ENCODE peak calls at places on chromosomes 12 and 14, in ten cellular contexts. V, Q, R, T, B, A, F, I, X and P are unnamed samples.

GRCh38 chr12:46574853-46575252 is 202.3 kb upstream of the SLC38A2 start:
- DNase-seq in B (no peak), R (no peak), X (no peak), I (no peak), F (no peak), V (peak), A (no peak), T (no peak), Q (no peak), P (no peak)

GRCh38 chr12:114263031-114263825 is 142.7 kb downstream of the TBX5 start:
- DNase-seq in F (no peak), I (no peak), T (no peak), Q (peak), B (no peak), A (no peak), R (no peak), X (no peak), V (peak), P (no peak)

GRCh38 chr14:67522270-67522669 is 10.8 kb upstream of the PLEKHH1 start:
- DNase-seq in Q (no peak), R (no peak), F (no peak), B (no peak), I (no peak), X (no peak), A (no peak), V (no peak), T (no peak), P (no peak)

GRCh38 chr12:109822951-109823411 is 10.2 kb downstream of the TRPV4 start:
- DNase-seq in I (no peak), F (no peak), V (no peak), B (no peak), A (no peak), T (peak), R (no peak), Q (no peak), X (no peak), P (no peak)

GRCh38 chr12:57540998-57541397 is 6.0 kb downstream of the DCTN2 start:
- DNase-seq in A (no peak), B (no peak), V (peak), F (no peak), R (no peak), X (no peak), I (no peak), T (no peak), Q (no peak), P (no peak)

GRCh38 chr14:36313206-36313605 is 7.2 kb downstream of the MBIP start:
- DNase-seq in F (no peak), Q (no peak), A (no peak), B (no peak), V (no peak), T (no peak), I (no peak), X (no peak), R (no peak), P (no peak)

GRCh38 chr12:52175411-52176350 is 16.1 kb downstream of the KRT80 start:
- DNase-seq in F (peak), R (no peak), X (peak), V (no peak), T (no peak), B (no peak), A (no peak), Q (peak), I (peak), P (peak)

GRCh38 chr12:29316772-29317171 is 64.2 kb downstream of the ERGIC2 start:
- DNase-seq in T (no peak), A (no peak), X (no peak), Q (peak), I (peak), R (no peak), B (no peak), V (peak), F (peak), P (peak)

GRCh38 chr12:123356159-123356670 is 8.4 kb downstream of the SBNO1 start:
- DNase-seq in V (no peak), B (no peak), I (no peak), Q (no peak), T (no peak), A (no peak), R (no peak), F (no peak), X (no peak), P (no peak)

GRCh38 chr12:102216086-102216691 is 18.6 kb upstream of the PMCH start:
- DNase-seq in Q (peak), A (no peak), B (no peak), R (peak), F (peak), T (no peak), V (peak), I (peak), X (peak), P (peak)

GRCh38 chr14:66709292-66709691 is 201.3 kb downstream of the GPHN start:
- DNase-seq in B (no peak), F (peak), I (peak), R (peak), Q (peak), T (no peak), X (peak), V (peak), A (no peak), P (peak)

GRCh38 chr12:64825143-64826011 is 930 bp downstream of the TBC1D30 start:
- DNase-seq in R (no peak), B (peak), T (no peak), X (no peak), F (no peak), Q (no peak), V (no peak), A (no peak), I (no peak), P (no peak)

GRCh38 chr14:74035556-74035955 is 16.4 kb downstream of the BBOF1 start:
- DNase-seq in V (peak), I (peak), R (no peak), A (no peak), X (peak), B (no peak), Q (peak), F (peak), T (no peak), P (peak)

GRCh38 chr12:55723516-55724225 is 3.5 kb downstream of the RDH5 start:
- DNase-seq in B (no peak), F (no peak), A (no peak), Q (no peak), T (no peak), V (no peak), R (no peak), I (no peak), X (no peak), P (no peak)

GRCh38 chr12:59940676-59941342 is 345.0 kb downstream of the SLC16A7 start:
- DNase-seq in R (no peak), B (no peak), F (peak), Q (no peak), I (no peak), A (no peak), X (no peak), T (no peak), V (no peak), P (no peak)

GRCh38 chr12:80373666-80374065 is 70.4 kb upstream of the PTPRQ start:
- DNase-seq in V (no peak), R (no peak), F (no peak), A (no peak), I (peak), X (no peak), T (no peak), Q (no peak), B (no peak), P (no peak)

GRCh38 chr14:77148510-77149231 is 7.1 kb upstream of the ZDHHC22 start:
- DNase-seq in R (no peak), T (no peak), I (no peak), B (no peak), A (no peak), V (no peak), F (no peak), X (no peak), Q (no peak), P (peak)

GRCh38 chr12:53816360-53817020 is 64.7 kb upstream of the CISTR start:
- DNase-seq in Q (no peak), I (no peak), V (no peak), B (no peak), T (no peak), F (no peak), X (no peak), A (no peak), R (peak), P (no peak)

GRCh38 chr12:53820907-53821306 is 69.1 kb upstream of the CISTR start:
- DNase-seq in Q (no peak), T (no peak), F (no peak), X (no peak), R (no peak), B (no peak), A (no peak), I (no peak), V (no peak), P (no peak)

GRCh38 chr12:53820503-53820902 is 68.7 kb upstream of the CISTR start:
- DNase-seq in A (no peak), X (peak), I (no peak), Q (no peak), F (peak), T (no peak), B (no peak), V (peak), R (peak), P (peak)

GRCh38 chr12:53811606-53812005 is 59.8 kb upstream of the CISTR start:
- DNase-seq in R (no peak), F (no peak), A (no peak), T (no peak), X (no peak), I (no peak), Q (no peak), V (peak), B (no peak), P (peak)

GRCh38 chr12:53817021-53817389 is 65.2 kb upstream of the CISTR start:
- DNase-seq in T (no peak), I (no peak), A (no peak), R (no peak), B (no peak), V (no peak), F (no peak), X (no peak), Q (no peak), P (no peak)
- TF ChIP-seq CTCF in T (no peak), I (no peak), A (no peak), R (no peak), B (no peak), V (no peak), F (no peak), X (no peak), Q (no peak), P (no peak)

GRCh38 chr12:12902036-12902435 is 10.7 kb downstream of the GPRC5A start:
- DNase-seq in Q (peak), X (peak), R (no peak), B (no peak), T (no peak), V (peak), F (peak), A (no peak), I (peak), P (peak)
- H3K4me3 ChIP-seq in Q (no peak), X (peak), R (no peak), B (peak), T (no peak), V (peak), F (peak), A (no peak), I (peak), P (peak)

GRCh38 chr12:125773033-125773432 is 707.8 kb downstream of the AACS start:
- DNase-seq in A (no peak), B (peak), Q (no peak), I (no peak), R (peak), F (no peak), T (peak), X (no peak), V (no peak), P (no peak)
- TF ChIP-seq CTCF in A (no peak), B (peak), Q (no peak), I (no peak), R (peak), F (no peak), T (no peak), X (no peak), V (no peak), P (no peak)

DNA sequence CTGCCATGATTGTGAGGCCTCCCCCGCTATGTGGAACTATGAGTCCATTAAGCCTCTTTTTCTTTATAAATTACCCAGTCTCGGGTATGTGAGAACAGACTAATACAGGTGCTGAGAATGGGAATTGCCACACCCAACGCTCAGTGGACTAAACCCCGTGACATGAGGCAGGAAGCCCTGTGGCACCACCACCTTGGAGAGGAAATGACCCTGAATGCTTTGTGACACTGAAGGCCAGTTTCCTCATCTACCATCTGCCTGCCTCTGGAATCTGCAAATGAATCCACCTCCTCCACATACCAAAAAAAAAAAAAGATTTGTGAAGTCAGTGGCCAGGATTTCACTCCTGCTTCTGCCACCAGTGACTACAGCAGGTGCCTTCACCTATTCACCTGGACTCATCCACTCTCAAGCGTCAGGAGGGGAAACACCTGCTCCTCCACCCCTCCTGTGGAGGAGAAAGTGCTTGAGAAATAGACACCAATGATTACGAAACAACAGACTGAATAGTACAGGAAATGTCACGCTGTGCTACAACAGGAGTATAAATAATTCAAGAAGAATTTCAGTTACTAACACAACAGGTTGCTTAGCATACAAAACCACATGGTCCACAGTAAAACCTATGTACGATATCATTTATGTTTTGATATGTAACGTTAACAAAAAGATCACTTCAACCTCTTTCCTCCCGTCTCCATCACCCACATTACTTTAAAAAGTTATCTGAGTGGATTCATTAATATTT is 41.4 kb downstream of the NT5DC3 start:
- DNase-seq in T (peak), I (peak), Q (peak), X (peak), A (no peak), V (peak), F (peak), B (no peak), R (peak), P (peak)
- H3K4me3 ChIP-seq in T (no peak), I (no peak), Q (no peak), X (peak), A (no peak), V (no peak), F (no peak), B (no peak), R (no peak), P (no peak)

GRCh38 chr12:25957898-25958253 is 606 bp upstream of the RASSF8 start:
- DNase-seq in Q (peak), B (no peak), T (no peak), I (peak), V (peak), R (peak), A (peak), X (peak), F (peak), P (peak)

GRCh38 chr12:25958254-25959068 is at the start of gene RASSF8:
- DNase-seq in B (peak), F (peak), X (peak), A (peak), I (peak), Q (peak), R (peak), V (peak), T (peak), P (peak)

GRCh38 chr12:25959069-25959961 is 833 bp downstream of the RASSF8 start:
- DNase-seq in F (peak), I (peak), X (peak), Q (peak), V (peak), R (peak), B (peak), T (peak), A (peak), P (peak)

GRCh38 chr12:25960926-25961325 is 2.4 kb downstream of the RASSF8 start:
- DNase-seq in X (peak), V (peak), I (no peak), R (no peak), F (peak), B (no peak), A (no peak), T (no peak), Q (peak), P (no peak)

GRCh38 chr12:25960176-25960575 is 1.7 kb downstream of the RASSF8 start:
- DNase-seq in V (peak), X (peak), Q (peak), F (peak), B (no peak), I (peak), A (peak), T (no peak), R (peak), P (peak)
- TF ChIP-seq CTCF in V (peak), X (peak), Q (peak), F (peak), B (peak), I (peak), A (no peak), T (no peak), R (peak), P (peak)

GRCh38 chr14:62015248-62015647 is 253.0 kb downstream of the SNAPC1 start:
- DNase-seq in A (no peak), T (no peak), Q (no peak), I (no peak), V (no peak), F (peak), R (no peak), B (no peak), X (peak), P (peak)

GRCh38 chr14:62015945-62016344 is 253.7 kb downstream of the SNAPC1 start:
- DNase-seq in A (no peak), V (no peak), I (peak), R (no peak), X (peak), F (peak), Q (peak), B (no peak), T (no peak), P (peak)

GRCh38 chr14:62018606-62019005 is 256.4 kb downstream of the SNAPC1 start:
- DNase-seq in I (no peak), Q (no peak), X (no peak), B (no peak), F (no peak), T (no peak), A (no peak), V (no peak), R (no peak), P (no peak)

GRCh38 chr14:62017651-62018230 is 255.5 kb downstream of the SNAPC1 start:
- DNase-seq in F (no peak), A (no peak), Q (no peak), B (no peak), R (no peak), T (no peak), I (no peak), V (no peak), X (no peak), P (no peak)
- H3K4me3 ChIP-seq in F (no peak), A (no peak), Q (no peak), B (no peak), R (no peak), T (no peak), I (no peak), V (no peak), X (no peak), P (no peak)

GRCh38 chr12:11902525-11902875 is 168.2 kb upstream of the BCL2L14 start:
- DNase-seq in F (no peak), T (no peak), R (no peak), I (no peak), Q (no peak), A (no peak), V (no peak), X (no peak), B (no peak), P (no peak)

GRCh38 chr12:11906284-11906935 is 164.3 kb upstream of the BCL2L14 start:
- DNase-seq in B (no peak), R (no peak), Q (peak), X (no peak), I (peak), T (no peak), A (no peak), V (peak), F (peak), P (peak)

GRCh38 chr12:11897923-11898322 is 172.8 kb upstream of the BCL2L14 start:
- DNase-seq in T (no peak), B (no peak), I (no peak), V (no peak), X (no peak), F (no peak), R (no peak), A (no peak), Q (no peak), P (no peak)

GRCh38 chr12:11904124-11904523 is 166.6 kb upstream of the BCL2L14 start:
- DNase-seq in V (no peak), A (no peak), Q (no peak), F (no peak), I (no peak), T (no peak), X (no peak), B (no peak), R (no peak), P (no peak)

GRCh38 chr12:11901687-11902524 is 168.8 kb upstream of the BCL2L14 start:
- DNase-seq in X (no peak), I (no peak), F (no peak), A (no peak), T (no peak), Q (no peak), R (no peak), V (no peak), B (no peak), P (no peak)
- TF ChIP-seq CTCF in X (no peak), I (no peak), F (no peak), A (no peak), T (no peak), Q (no peak), R (no peak), V (no peak), B (no peak), P (no peak)

DNA sequence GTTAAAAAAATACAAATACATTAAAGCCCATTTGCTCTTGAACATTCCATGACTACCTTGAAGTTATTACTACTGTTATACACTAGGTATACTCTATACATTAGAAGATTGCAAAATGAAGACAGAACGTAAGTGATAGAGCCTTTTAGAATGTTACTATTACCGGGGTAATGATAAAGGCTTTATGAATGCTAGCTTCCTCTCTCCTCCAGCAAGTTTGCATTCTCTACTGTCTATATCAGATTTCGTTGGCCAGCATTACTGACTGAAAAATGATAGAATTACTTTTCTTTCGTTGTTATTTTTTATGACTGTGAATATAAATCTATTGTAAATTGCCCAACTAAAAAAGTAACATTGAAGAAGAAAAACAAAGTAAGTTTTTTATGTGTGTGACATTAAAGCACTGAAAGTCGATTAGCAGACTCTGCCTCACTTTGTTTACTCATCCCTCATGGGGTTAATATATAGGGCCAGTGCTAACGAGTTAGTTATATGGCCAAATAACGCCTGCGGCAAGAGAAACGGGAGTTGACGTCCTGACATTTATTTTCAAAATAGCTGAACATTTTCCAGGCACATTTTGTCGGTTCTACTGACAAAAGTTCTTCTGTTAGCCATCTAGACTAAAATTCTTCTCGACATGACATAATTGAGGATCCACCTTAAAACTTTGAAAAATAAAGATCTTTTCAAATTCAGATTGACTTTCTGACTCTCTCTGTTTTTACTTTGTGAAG is 163.8 kb upstream of the KITLG start:
- DNase-seq in F (no peak), R (no peak), T (no peak), I (no peak), A (no peak), V (peak), Q (no peak), B (no peak), X (no peak), P (no peak)
- H3K4me3 ChIP-seq in F (no peak), R (no peak), T (no peak), I (no peak), A (no peak), V (no peak), Q (no peak), B (no peak), X (no peak), P (no peak)

GRCh38 chr12:96988919-96989318 is 81.9 kb downstream of the NEDD1 start:
- DNase-seq in F (no peak), V (no peak), T (no peak), Q (no peak), A (no peak), X (no peak), R (no peak), I (no peak), B (no peak), P (no peak)

GRCh38 chr12:96994900-96995299 is 87.8 kb downstream of the NEDD1 start:
- DNase-seq in T (no peak), R (no peak), F (no peak), B (no peak), X (no peak), V (no peak), I (no peak), A (no peak), Q (no peak), P (no peak)

GRCh38 chr12:96985515-96986362 is 78.7 kb downstream of the NEDD1 start:
- DNase-seq in F (peak), T (peak), R (peak), Q (no peak), I (peak), X (no peak), V (no peak), A (no peak), B (peak), P (no peak)

GRCh38 chr12:96986883-96987523 is 79.9 kb downstream of the NEDD1 start:
- DNase-seq in T (peak), X (peak), B (no peak), R (peak), Q (peak), V (peak), A (no peak), I (peak), F (peak), P (peak)

GRCh38 chr12:96989916-96990315 is 82.9 kb downstream of the NEDD1 start:
- DNase-seq in A (no peak), X (no peak), F (peak), B (no peak), I (no peak), T (peak), Q (peak), R (peak), V (no peak), P (peak)
- TF ChIP-seq CTCF in A (no peak), X (no peak), F (no peak), B (no peak), I (no peak), T (no peak), Q (peak), R (peak), V (no peak), P (no peak)